ENCODE peak calls at places on chromosomes 12 and 14, in seven cellular contexts. One of them, this sample, is unnamed. For H3K4me1 and H3K36me3, the result is how much of the 10 kb centered on the place peaks cover.

GRCh38 chr12:43826681-43827458 is 9.0 kb upstream of the TMEM117 start:
- DNase-seq in esophagus squamous epithelium: no peak
- DNase-seq in tibial artery: no peak
- DNase-seq in CD4-positive, alpha-beta memory T cell: no peak
- DNase-seq in sigmoid colon: no peak
- DNase-seq in neural progenitor cell: no peak
- DNase-seq in colonic mucosa: no peak
- DNase-seq in this sample: no peak

GRCh38 chr14:67757175-67757574 is 55.5 kb downstream of the RDH12 start:
- DNase-seq in neural progenitor cell: no peak
- DNase-seq in sigmoid colon: no peak
- DNase-seq in colonic mucosa: no peak
- DNase-seq in tibial artery: no peak
- DNase-seq in CD4-positive, alpha-beta memory T cell: no peak
- DNase-seq in esophagus squamous epithelium: no peak
- DNase-seq in this sample: no peak

GRCh38 chr12:102407776-102408486 is 72.4 kb downstream of the IGF1 start:
- DNase-seq in esophagus squamous epithelium: no peak
- DNase-seq in colonic mucosa: no peak
- DNase-seq in sigmoid colon: no peak
- DNase-seq in neural progenitor cell: no peak
- DNase-seq in tibial artery: no peak
- DNase-seq in CD4-positive, alpha-beta memory T cell: no peak
- DNase-seq in this sample: no peak

GRCh38 chr12:62802981-62803380 is 132.0 kb downstream of the PPM1H start:
- DNase-seq in sigmoid colon: no peak
- DNase-seq in tibial artery: no peak
- DNase-seq in CD4-positive, alpha-beta memory T cell: no peak
- DNase-seq in esophagus squamous epithelium: no peak
- DNase-seq in neural progenitor cell: no peak
- DNase-seq in colonic mucosa: no peak
- DNase-seq in this sample: no peak

GRCh38 chr12:3630621-3631271 is 122.2 kb downstream of the CRACR2A start:
- DNase-seq in neural progenitor cell: no peak
- DNase-seq in CD4-positive, alpha-beta memory T cell: no peak
- DNase-seq in colonic mucosa: no peak
- DNase-seq in esophagus squamous epithelium: no peak
- DNase-seq in sigmoid colon: no peak
- DNase-seq in tibial artery: no peak
- DNase-seq in this sample: no peak

GRCh38 chr12:68479261-68479581 is 131.5 kb upstream of the RAP1B start:
- DNase-seq in colonic mucosa: no peak
- DNase-seq in CD4-positive, alpha-beta memory T cell: no peak
- DNase-seq in esophagus squamous epithelium: no peak
- DNase-seq in sigmoid colon: no peak
- DNase-seq in neural progenitor cell: no peak
- DNase-seq in tibial artery: no peak
- DNase-seq in this sample: no peak

GRCh38 chr14:25237845-25238244 is 187.9 kb upstream of the STXBP6 start:
- DNase-seq in tibial artery: no peak
- DNase-seq in neural progenitor cell: peak
- DNase-seq in colonic mucosa: peak
- DNase-seq in CD4-positive, alpha-beta memory T cell: no peak
- DNase-seq in sigmoid colon: no peak
- DNase-seq in esophagus squamous epithelium: no peak
- DNase-seq in this sample: peak

GRCh38 chr12:52050771-52051541 is at the start of gene NR4A1:
- DNase-seq in CD4-positive, alpha-beta memory T cell: peak
- DNase-seq in esophagus squamous epithelium: peak
- DNase-seq in neural progenitor cell: peak
- DNase-seq in tibial artery: peak
- DNase-seq in colonic mucosa: peak
- DNase-seq in sigmoid colon: peak
- DNase-seq in this sample: peak

GRCh38 chr12:21891763-21892217 is 49.4 kb downstream of the ABCC9 start:
- DNase-seq in colonic mucosa: peak
- DNase-seq in sigmoid colon: peak
- DNase-seq in esophagus squamous epithelium: no peak
- DNase-seq in tibial artery: peak
- DNase-seq in neural progenitor cell: no peak
- DNase-seq in CD4-positive, alpha-beta memory T cell: no peak
- DNase-seq in this sample: peak

GRCh38 chr14:75578786-75579781 is 664 bp downstream of the FLVCR2 start:
- DNase-seq in esophagus squamous epithelium: no peak
- DNase-seq in CD4-positive, alpha-beta memory T cell: no peak
- DNase-seq in neural progenitor cell: no peak
- DNase-seq in tibial artery: peak
- DNase-seq in colonic mucosa: peak
- DNase-seq in sigmoid colon: peak
- DNase-seq in this sample: peak

GRCh38 chr14:101790232-101790631 is 28.7 kb downstream of the PPP2R5C start:
- DNase-seq in sigmoid colon: no peak
- DNase-seq in neural progenitor cell: no peak
- DNase-seq in esophagus squamous epithelium: no peak
- DNase-seq in tibial artery: no peak
- DNase-seq in colonic mucosa: no peak
- DNase-seq in CD4-positive, alpha-beta memory T cell: no peak
- DNase-seq in this sample: no peak

GRCh38 chr12:45049912-45050318 is 984 bp downstream of the DBX2 start:
- DNase-seq in tibial artery: no peak
- DNase-seq in esophagus squamous epithelium: no peak
- DNase-seq in CD4-positive, alpha-beta memory T cell: no peak
- DNase-seq in neural progenitor cell: peak
- DNase-seq in colonic mucosa: no peak
- DNase-seq in sigmoid colon: no peak
- DNase-seq in this sample: no peak

GRCh38 chr14:71235865-71236264 is 328.6 kb downstream of the PCNX1 start:
- DNase-seq in esophagus squamous epithelium: no peak
- DNase-seq in sigmoid colon: peak
- DNase-seq in CD4-positive, alpha-beta memory T cell: no peak
- DNase-seq in tibial artery: peak
- DNase-seq in neural progenitor cell: peak
- DNase-seq in colonic mucosa: no peak
- DNase-seq in this sample: no peak

GRCh38 chr14:103576371-103577024 is 13.7 kb downstream of the COA8 start:
- DNase-seq in esophagus squamous epithelium: no peak
- DNase-seq in sigmoid colon: peak
- DNase-seq in tibial artery: peak
- DNase-seq in colonic mucosa: peak
- DNase-seq in CD4-positive, alpha-beta memory T cell: no peak
- DNase-seq in neural progenitor cell: peak
- DNase-seq in this sample: peak

GRCh38 chr12:123243851-123244250 is 10.6 kb downstream of the MTRFR start:
- DNase-seq in sigmoid colon: no peak
- DNase-seq in colonic mucosa: no peak
- DNase-seq in CD4-positive, alpha-beta memory T cell: no peak
- DNase-seq in neural progenitor cell: no peak
- DNase-seq in esophagus squamous epithelium: no peak
- DNase-seq in tibial artery: no peak
- DNase-seq in this sample: no peak

GRCh38 chr12:48175613-48176416 is 7.6 kb upstream of the CCDC184 start:
- DNase-seq in tibial artery: no peak
- DNase-seq in neural progenitor cell: no peak
- DNase-seq in colonic mucosa: no peak
- DNase-seq in esophagus squamous epithelium: no peak
- DNase-seq in CD4-positive, alpha-beta memory T cell: no peak
- DNase-seq in sigmoid colon: no peak
- DNase-seq in this sample: no peak

GRCh38 chr14:69985456-69985855 is 106.2 kb downstream of the SMOC1 start:
- DNase-seq in CD4-positive, alpha-beta memory T cell: no peak
- DNase-seq in sigmoid colon: no peak
- DNase-seq in colonic mucosa: no peak
- DNase-seq in neural progenitor cell: no peak
- DNase-seq in tibial artery: peak
- DNase-seq in esophagus squamous epithelium: no peak
- DNase-seq in this sample: no peak

GRCh38 chr12:103181366-103182152 is 224.1 kb downstream of the ASCL1 start:
- DNase-seq in neural progenitor cell: no peak
- DNase-seq in CD4-positive, alpha-beta memory T cell: no peak
- DNase-seq in sigmoid colon: no peak
- DNase-seq in esophagus squamous epithelium: no peak
- DNase-seq in tibial artery: no peak
- DNase-seq in colonic mucosa: no peak
- DNase-seq in this sample: no peak

GRCh38 chr12:38490941-38491340 is 174.4 kb downstream of the ALG10B start:
- DNase-seq in colonic mucosa: no peak
- DNase-seq in tibial artery: no peak
- DNase-seq in sigmoid colon: no peak
- DNase-seq in neural progenitor cell: no peak
- DNase-seq in esophagus squamous epithelium: no peak
- DNase-seq in CD4-positive, alpha-beta memory T cell: no peak
- DNase-seq in this sample: no peak

GRCh38 chr14:69880851-69881250 is 1.6 kb downstream of the SMOC1 start:
- DNase-seq in sigmoid colon: no peak
- DNase-seq in neural progenitor cell: peak
- DNase-seq in CD4-positive, alpha-beta memory T cell: no peak
- DNase-seq in tibial artery: no peak
- DNase-seq in colonic mucosa: no peak
- DNase-seq in esophagus squamous epithelium: no peak
- DNase-seq in this sample: no peak

GRCh38 chr12:48810817-48811453 is 7.4 kb upstream of the CACNB3 start:
- DNase-seq in CD4-positive, alpha-beta memory T cell: no peak
- DNase-seq in sigmoid colon: no peak
- DNase-seq in colonic mucosa: no peak
- DNase-seq in tibial artery: no peak
- DNase-seq in neural progenitor cell: no peak
- DNase-seq in esophagus squamous epithelium: no peak
- DNase-seq in this sample: no peak

GRCh38 chr12:104998423-104999346 is 12.6 kb downstream of the NOPCHAP1 start:
- DNase-seq in sigmoid colon: peak
- DNase-seq in tibial artery: no peak
- DNase-seq in esophagus squamous epithelium: no peak
- DNase-seq in colonic mucosa: peak
- DNase-seq in neural progenitor cell: no peak
- DNase-seq in CD4-positive, alpha-beta memory T cell: no peak
- DNase-seq in this sample: peak

GRCh38 chr14:20195911-20196310 is 5.2 kb downstream of the OR11G2 start:
- DNase-seq in tibial artery: no peak
- DNase-seq in esophagus squamous epithelium: no peak
- DNase-seq in neural progenitor cell: no peak
- DNase-seq in CD4-positive, alpha-beta memory T cell: no peak
- DNase-seq in colonic mucosa: no peak
- DNase-seq in sigmoid colon: no peak
- DNase-seq in this sample: no peak

GRCh38 chr12:30965613-30965985 is 39.1 kb downstream of the TSPAN11 start:
- DNase-seq in tibial artery: no peak
- DNase-seq in neural progenitor cell: no peak
- DNase-seq in CD4-positive, alpha-beta memory T cell: no peak
- DNase-seq in sigmoid colon: no peak
- DNase-seq in colonic mucosa: no peak
- DNase-seq in esophagus squamous epithelium: no peak
- DNase-seq in this sample: no peak

GRCh38 chr14:56463491-56463890 is 116.1 kb upstream of the TMEM260 start:
- DNase-seq in tibial artery: no peak
- DNase-seq in sigmoid colon: no peak
- DNase-seq in neural progenitor cell: no peak
- DNase-seq in esophagus squamous epithelium: no peak
- DNase-seq in colonic mucosa: no peak
- DNase-seq in CD4-positive, alpha-beta memory T cell: no peak
- DNase-seq in this sample: no peak

GRCh38 chr12:93618891-93619410 is 46.5 kb downstream of the SOCS2 start:
- DNase-seq in tibial artery: no peak
- DNase-seq in esophagus squamous epithelium: no peak
- DNase-seq in sigmoid colon: no peak
- DNase-seq in neural progenitor cell: no peak
- DNase-seq in CD4-positive, alpha-beta memory T cell: no peak
- DNase-seq in colonic mucosa: no peak
- DNase-seq in this sample: no peak

GRCh38 chr12:130775953-130776856 is 60.1 kb upstream of the RIMBP2 start:
- DNase-seq in sigmoid colon: no peak
- DNase-seq in esophagus squamous epithelium: no peak
- DNase-seq in colonic mucosa: no peak
- DNase-seq in neural progenitor cell: peak
- DNase-seq in tibial artery: peak
- DNase-seq in CD4-positive, alpha-beta memory T cell: peak
- DNase-seq in this sample: peak

GRCh38 chr14:96583605-96584041 is 81.4 kb downstream of the PAPOLA start:
- DNase-seq in tibial artery: no peak
- DNase-seq in colonic mucosa: peak
- DNase-seq in esophagus squamous epithelium: no peak
- DNase-seq in CD4-positive, alpha-beta memory T cell: no peak
- DNase-seq in sigmoid colon: peak
- DNase-seq in neural progenitor cell: no peak
- DNase-seq in this sample: no peak
- H3K4me3 ChIP-seq in tibial artery: no peak
- H3K4me3 ChIP-seq in colonic mucosa: no peak
- H3K4me3 ChIP-seq in esophagus squamous epithelium: no peak
- H3K4me3 ChIP-seq in CD4-positive, alpha-beta memory T cell: no peak
- H3K4me3 ChIP-seq in sigmoid colon: no peak
- H3K4me3 ChIP-seq in neural progenitor cell: no peak
- H3K4me3 ChIP-seq in this sample: no peak

GRCh38 chr12:13100882-13101769 is 2.3 kb downstream of the GSG1 start:
- DNase-seq in tibial artery: peak
- DNase-seq in colonic mucosa: peak
- DNase-seq in esophagus squamous epithelium: peak
- DNase-seq in CD4-positive, alpha-beta memory T cell: peak
- DNase-seq in neural progenitor cell: peak
- DNase-seq in sigmoid colon: peak
- DNase-seq in this sample: peak
- H3K4me1 ChIP-seq in tibial artery: under half
- H3K4me1 ChIP-seq in colonic mucosa: under half
- H3K4me1 ChIP-seq in esophagus squamous epithelium: under half
- H3K4me1 ChIP-seq in CD4-positive, alpha-beta memory T cell: under half
- H3K4me1 ChIP-seq in neural progenitor cell: under half
- H3K4me1 ChIP-seq in sigmoid colon: under half
- H3K4me1 ChIP-seq in this sample: under half

GRCh38 chr12:79069009-79069408 is 204.4 kb downstream of the SYT1 start:
- DNase-seq in esophagus squamous epithelium: no peak
- DNase-seq in sigmoid colon: no peak
- DNase-seq in CD4-positive, alpha-beta memory T cell: no peak
- DNase-seq in tibial artery: no peak
- DNase-seq in colonic mucosa: no peak
- DNase-seq in neural progenitor cell: no peak
- DNase-seq in this sample: no peak
- H3K36me3 ChIP-seq in esophagus squamous epithelium: under half
- H3K36me3 ChIP-seq in sigmoid colon: under half
- H3K36me3 ChIP-seq in CD4-positive, alpha-beta memory T cell: under half
- H3K36me3 ChIP-seq in tibial artery: under half
- H3K36me3 ChIP-seq in colonic mucosa: under half
- H3K36me3 ChIP-seq in neural progenitor cell: under half
- H3K36me3 ChIP-seq in this sample: under half

GRCh38 chr12:89345830-89346740 is 6.2 kb downstream of the DUSP6 start:
- DNase-seq in neural progenitor cell: peak
- DNase-seq in colonic mucosa: peak
- DNase-seq in esophagus squamous epithelium: peak
- DNase-seq in CD4-positive, alpha-beta memory T cell: peak
- DNase-seq in tibial artery: peak
- DNase-seq in sigmoid colon: peak
- DNase-seq in this sample: peak
- H3K4me3 ChIP-seq in neural progenitor cell: peak
- H3K4me3 ChIP-seq in colonic mucosa: no peak
- H3K4me3 ChIP-seq in esophagus squamous epithelium: peak
- H3K4me3 ChIP-seq in CD4-positive, alpha-beta memory T cell: no peak
- H3K4me3 ChIP-seq in tibial artery: no peak
- H3K4me3 ChIP-seq in sigmoid colon: no peak
- H3K4me3 ChIP-seq in this sample: no peak

DNA sequence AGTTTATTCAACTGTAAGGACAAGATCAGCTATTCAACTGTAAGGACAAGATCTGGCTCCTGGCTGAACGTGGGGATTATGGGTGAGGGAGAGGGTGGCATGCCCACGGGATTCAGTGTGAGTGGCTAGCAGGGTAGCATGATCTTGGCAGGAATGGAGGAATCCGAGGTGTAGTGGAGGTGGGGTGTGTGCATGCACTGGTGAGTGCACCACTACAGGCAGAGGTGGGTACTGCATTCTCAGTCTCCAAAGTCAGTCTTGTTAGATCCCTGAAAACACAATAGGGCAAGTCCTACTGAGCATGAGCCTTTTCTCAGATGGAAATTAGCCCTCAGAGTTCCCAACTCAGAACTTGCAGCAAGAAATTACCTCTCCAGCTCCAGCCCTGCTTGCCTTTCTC is 32.2 kb upstream of the DCD start:
- DNase-seq in sigmoid colon: no peak
- DNase-seq in CD4-positive, alpha-beta memory T cell: no peak
- DNase-seq in colonic mucosa: peak
- DNase-seq in esophagus squamous epithelium: no peak
- DNase-seq in tibial artery: no peak
- DNase-seq in neural progenitor cell: peak
- DNase-seq in this sample: no peak
- H3K4me1 ChIP-seq in sigmoid colon: under half
- H3K4me1 ChIP-seq in CD4-positive, alpha-beta memory T cell: under half
- H3K4me1 ChIP-seq in colonic mucosa: under half
- H3K4me1 ChIP-seq in esophagus squamous epithelium: under half
- H3K4me1 ChIP-seq in tibial artery: under half
- H3K4me1 ChIP-seq in neural progenitor cell: under half
- H3K4me1 ChIP-seq in this sample: under half

This sample was measured in mucosa of descending colon.